ENCODE peak calls at places on chromosome 20, in four cellular contexts. S is OCI-LY7, U is suprapubic skin, I is left ventricle myocardium inferior. A is an unnamed sample.
A peak's percentile ranks its signal among the peaks of the same experiment; 100 is the strongest.

GRCh38 chr20:20525756-20526155 is 157.9 kb downstream of the INSM1 start:
- DNase-seq in U (no peak), I (no peak), S (no peak), A (no peak)

GRCh38 chr20:19992996-19993908 is 23.9 kb upstream of the NAA20 start:
- DNase-seq in I (no peak), U (no peak), S (no peak), A (no peak)

GRCh38 chr20:17227669-17228623 is 1.1 kb downstream of the PCSK2 start:
- DNase-seq in I (no peak), S (no peak), U (no peak), A (no peak)

GRCh38 chr20:1087311-1087710 is 31.1 kb upstream of the PSMF1 start:
- DNase-seq in I (no peak), S (no peak), U (no peak), A (no peak)

GRCh38 chr20:19807901-19808300 is 49.8 kb downstream of the RIN2 start:
- DNase-seq in U (no peak), I (no peak), S (no peak), A (no peak)

GRCh38 chr20:57659131-57659788 is 39.0 kb upstream of the ZBP1 start:
- DNase-seq in U (peak; percentile 51), S (no peak), I (peak; percentile 5), A (no peak)

GRCh38 chr20:56592817-56593216 is 36.3 kb upstream of the TFAP2C start:
- DNase-seq in I (no peak), S (no peak), U (no peak), A (no peak)

GRCh38 chr20:16574656-16575355 is 1.6 kb upstream of the KIF16B start:
- DNase-seq in I (peak; percentile 94), U (peak; percentile 89), S (peak; percentile 86), A (peak; percentile 89)

GRCh38 chr20:11214281-11214680 is 540.5 kb upstream of the JAG1 start:
- DNase-seq in U (no peak), S (no peak), I (no peak), A (no peak)

GRCh38 chr20:37729452-37729851 is 35.6 kb downstream of the CTNNBL1 start:
- DNase-seq in U (no peak), S (no peak), I (no peak), A (no peak)

GRCh38 chr20:16526433-16527380 is 46.5 kb downstream of the KIF16B start:
- DNase-seq in I (no peak), S (no peak), U (no peak), A (no peak)

GRCh38 chr20:23632711-23633573 is 4.8 kb downstream of the CST3 start:
- DNase-seq in I (no peak), U (no peak), S (no peak), A (no peak)

GRCh38 chr20:47929368-47930115 is 144.3 kb upstream of the SULF2 start:
- DNase-seq in U (no peak), I (no peak), S (no peak), A (no peak)

GRCh38 chr20:16350465-16350864 is 222.8 kb downstream of the KIF16B start:
- DNase-seq in S (no peak), U (no peak), I (no peak), A (no peak)

GRCh38 chr20:56422824-56423189 is 10.7 kb downstream of the CASS4 start:
- DNase-seq in S (no peak), I (no peak), U (no peak), A (no peak)

GRCh38 chr20:41304413-41305079 is 13.0 kb downstream of the ZHX3 start:
- DNase-seq in I (no peak), U (no peak), S (no peak), A (no peak)

GRCh38 chr20:1809611-1810510 is 85.3 kb upstream of the SIRPA start:
- DNase-seq in U (no peak), I (no peak), S (no peak), A (no peak)

GRCh38 chr20:15022921-15023320 is 685.5 kb upstream of the FLRT3 start:
- DNase-seq in S (no peak), I (no peak), U (no peak), A (no peak)

GRCh38 chr20:8242827-8243764 is 111.0 kb downstream of the PLCB1 start:
- DNase-seq in S (no peak), U (no peak), I (no peak), A (no peak)

GRCh38 chr20:45322952-45323383 is 14.9 kb upstream of the MATN4 start:
- DNase-seq in U (no peak), I (peak; percentile 44), S (peak; percentile 75), A (peak; percentile 56)

GRCh38 chr20:52432740-52433139 is 241.2 kb upstream of the ZFP64 start:
- DNase-seq in U (no peak), S (no peak), I (no peak), A (no peak)

GRCh38 chr20:38134427-38135281 is 30.4 kb downstream of the TGM2 start:
- DNase-seq in U (no peak), I (no peak), S (no peak), A (no peak)

GRCh38 chr20:46631212-46631869 is 19.9 kb downstream of the SLC13A3 start:
- DNase-seq in I (no peak), S (no peak), U (no peak), A (no peak)

GRCh38 chr20:44601801-44602204 is 19.4 kb downstream of the PKIG start:
- DNase-seq in S (no peak), I (peak; percentile 78), U (no peak), A (no peak)

GRCh38 chr20:33791021-33791420 is 20.1 kb upstream of the CHMP4B start:
- DNase-seq in S (no peak), I (no peak), U (no peak), A (no peak)

GRCh38 chr20:13220194-13220856 is 749 bp upstream of the ISM1 start:
- DNase-seq in I (peak; percentile 45), U (peak; percentile 88), S (no peak), A (peak; percentile 38)

GRCh38 chr20:43849496-43850197 is 65.0 kb upstream of the TOX2 start:
- DNase-seq in U (no peak), I (no peak), S (no peak), A (no peak)

GRCh38 chr20:4455301-4455701 is 266.4 kb upstream of the PRND start:
- DNase-seq in S (no peak), U (no peak), I (no peak), A (no peak)

GRCh38 chr20:63808145-63808724 is 22.8 kb downstream of the ZBTB46 start:
- DNase-seq in S (no peak), I (no peak), U (no peak), A (no peak)

GRCh38 chr20:63811491-63811875 is 19.6 kb downstream of the ZBTB46 start:
- DNase-seq in I (no peak), U (no peak), S (no peak), A (no peak)

GRCh38 chr20:63808964-63809674 is 21.9 kb downstream of the ZBTB46 start:
- DNase-seq in S (no peak), I (no peak), U (no peak), A (no peak)

GRCh38 chr20:63809856-63810255 is 21.2 kb downstream of the ZBTB46 start:
- DNase-seq in U (no peak), I (no peak), S (no peak), A (no peak)

DNA sequence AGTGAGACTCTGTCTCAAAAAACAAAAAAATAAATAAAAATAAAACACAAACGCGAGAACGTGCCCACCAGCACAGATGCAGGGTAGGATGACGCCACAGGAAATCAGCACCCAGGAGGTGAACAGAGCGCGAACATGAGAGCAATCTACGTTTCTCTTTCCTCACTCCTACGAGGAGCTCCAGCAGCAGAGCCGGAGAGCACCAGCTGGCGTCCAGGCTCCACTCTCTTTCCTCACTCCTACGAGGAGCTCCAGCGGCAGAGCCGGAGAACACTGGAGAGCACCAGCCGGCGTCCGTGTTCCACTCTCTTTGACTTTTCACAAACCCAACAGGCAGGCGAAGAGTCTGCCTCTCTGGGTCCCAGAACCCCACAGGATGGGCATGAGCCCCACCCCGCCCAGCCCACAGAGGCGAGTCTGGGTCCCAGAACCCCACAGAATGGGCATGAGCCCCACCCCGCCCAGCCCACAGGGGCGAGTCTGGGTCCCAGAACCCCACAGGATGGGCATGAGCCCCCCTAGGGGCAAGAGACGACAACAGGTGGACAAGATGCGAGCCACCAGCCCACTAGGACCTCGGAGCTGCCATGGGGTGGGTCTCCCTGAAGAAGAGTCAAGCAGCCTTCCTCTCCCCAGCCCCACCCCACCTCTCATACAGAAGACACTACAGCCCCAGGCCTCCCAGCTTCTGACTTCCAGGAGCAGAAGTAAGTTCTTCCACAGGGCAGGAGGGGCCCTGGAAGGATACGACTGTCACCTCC is 20.2 kb downstream of the ZBTB46 start:
- DNase-seq in I (no peak), S (no peak), U (no peak), A (no peak)
- TF ChIP-seq CTCF in I (no peak), S (no peak), U (no peak), A (no peak)

GRCh38 chr20:25468126-25469075 is 60.9 kb downstream of the GINS1 start:
- DNase-seq in U (no peak), S (no peak), I (no peak), A (no peak)

GRCh38 chr20:25467441-25467840 is 60.0 kb downstream of the GINS1 start:
- DNase-seq in U (no peak), S (no peak), I (no peak), A (no peak)

GRCh38 chr20:25471020-25471419 is 63.5 kb downstream of the GINS1 start:
- DNase-seq in I (no peak), S (no peak), U (no peak), A (no peak)

GRCh38 chr20:25469558-25469957 is 62.1 kb downstream of the GINS1 start:
- DNase-seq in I (no peak), S (no peak), U (no peak), A (no peak)

GRCh38 chr20:25470045-25470444 is 62.6 kb downstream of the GINS1 start:
- DNase-seq in U (no peak), I (no peak), S (peak; percentile 42), A (peak; percentile 76)
- TF ChIP-seq CTCF in U (peak; percentile 7), I (peak; percentile 35), S (peak; percentile 74), A (peak; percentile 65)

DNA sequence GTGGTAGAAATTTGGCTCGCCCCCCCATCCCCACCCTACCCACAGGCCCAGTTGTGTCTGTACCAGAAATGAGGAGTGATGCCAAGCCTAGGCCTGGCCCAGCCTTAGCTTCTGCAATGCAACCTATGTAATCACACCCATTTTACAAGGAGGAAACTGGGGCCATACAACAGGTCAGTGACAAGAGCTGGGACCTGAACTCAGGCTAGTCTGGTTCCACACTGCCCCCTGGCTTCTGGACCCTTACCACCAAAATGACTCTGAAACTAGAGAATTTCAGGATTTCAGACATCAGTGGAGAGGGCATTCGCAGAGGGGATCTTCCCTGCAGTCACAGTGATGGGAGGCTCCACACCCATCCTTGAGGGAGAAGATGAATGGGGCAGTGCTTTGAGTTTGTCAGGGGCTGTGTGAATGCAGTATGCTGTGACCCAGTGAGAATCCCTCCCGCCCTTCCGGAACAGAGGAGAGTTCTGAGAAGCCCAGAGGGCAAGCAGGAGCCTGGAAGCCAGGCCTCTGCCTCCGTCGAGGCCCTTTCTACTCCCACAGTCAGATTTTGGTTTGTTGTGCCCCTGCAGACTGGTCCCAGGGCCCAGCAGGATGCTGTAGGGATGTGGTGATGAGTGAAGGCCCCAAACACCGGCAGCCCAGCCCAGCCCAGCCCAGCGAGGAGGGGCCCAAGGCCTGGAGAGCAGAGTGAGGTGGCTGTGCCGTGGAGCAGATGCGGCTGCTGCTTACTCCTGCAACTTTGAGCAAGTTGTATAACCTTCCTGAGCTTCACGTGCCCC is 48.1 kb upstream of the MYL9 start:
- DNase-seq in U (peak; percentile 55), S (peak; percentile 31), I (no peak), A (no peak)
- TF ChIP-seq CTCF in U (no peak), S (peak; percentile 65), I (peak; percentile 50), A (peak; percentile 21)

DNA sequence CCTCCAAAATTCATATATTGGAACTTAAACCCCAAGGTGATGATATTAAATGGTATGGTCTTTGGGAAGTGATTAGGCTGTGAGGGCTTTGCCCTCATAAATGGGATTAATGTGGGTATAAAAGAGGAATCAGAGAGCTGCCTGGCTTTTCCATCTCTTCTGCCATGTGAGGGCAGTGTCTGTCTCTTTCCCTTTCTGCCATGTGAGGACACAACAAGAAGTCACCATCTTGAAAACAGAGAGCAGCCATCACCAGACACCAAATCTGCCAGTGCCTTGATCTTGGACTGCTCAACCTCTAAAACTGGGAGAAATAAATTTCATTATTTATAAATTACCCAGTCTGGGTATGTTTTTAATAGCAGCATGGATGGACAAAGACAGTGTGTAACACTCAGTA is 263.0 kb downstream of the PAX1 start:
- DNase-seq in U (no peak), S (no peak), I (no peak), A (no peak)
- TF ChIP-seq CTCF in U (no peak), S (no peak), I (no peak), A (no peak)

A was measured in GM20000.